ENCODE peak calls at places on chromosome 19, in six cellular contexts. One of them, this sample, is unnamed.

GRCh38 chr19:14383898-14384669 is 2.8 kb downstream of the ADGRE5 start:
- DNase-seq in AG09319: no peak
- DNase-seq in NCI-H2081: no peak
- DNase-seq in thyroid gland: no peak
- DNase-seq in testis: no peak
- DNase-seq in neural crest cell: no peak
- DNase-seq in this sample: no peak

GRCh38 chr19:33727331-33728028 is 69.2 kb upstream of the KCTD15 start:
- DNase-seq in AG09319: no peak
- DNase-seq in thyroid gland: no peak
- DNase-seq in neural crest cell: no peak
- DNase-seq in testis: no peak
- DNase-seq in NCI-H2081: no peak
- DNase-seq in this sample: no peak

GRCh38 chr19:42422576-42423461 is 4.4 kb downstream of the LIPE start:
- DNase-seq in thyroid gland: no peak
- DNase-seq in AG09319: no peak
- DNase-seq in neural crest cell: peak
- DNase-seq in testis: peak
- DNase-seq in NCI-H2081: peak
- DNase-seq in this sample: no peak

GRCh38 chr19:45364696-45365095 is 5.7 kb downstream of the ERCC2 start:
- DNase-seq in neural crest cell: no peak
- DNase-seq in NCI-H2081: no peak
- DNase-seq in AG09319: no peak
- DNase-seq in thyroid gland: no peak
- DNase-seq in testis: no peak
- DNase-seq in this sample: no peak

GRCh38 chr19:49984491-49984890 is 23.5 kb upstream of the SIGLEC11 start:
- DNase-seq in AG09319: no peak
- DNase-seq in testis: no peak
- DNase-seq in neural crest cell: no peak
- DNase-seq in NCI-H2081: no peak
- DNase-seq in thyroid gland: no peak
- DNase-seq in this sample: no peak

GRCh38 chr19:6241680-6242079 is 38.1 kb downstream of the MLLT1 start:
- DNase-seq in thyroid gland: no peak
- DNase-seq in testis: peak
- DNase-seq in neural crest cell: peak
- DNase-seq in AG09319: no peak
- DNase-seq in NCI-H2081: no peak
- DNase-seq in this sample: no peak

GRCh38 chr19:5804516-5805464 is at the start of gene NRTN:
- DNase-seq in thyroid gland: no peak
- DNase-seq in neural crest cell: no peak
- DNase-seq in NCI-H2081: peak
- DNase-seq in AG09319: no peak
- DNase-seq in testis: no peak
- DNase-seq in this sample: no peak

GRCh38 chr19:45276284-45276687 is 25.2 kb downstream of the MARK4 start:
- DNase-seq in testis: peak
- DNase-seq in neural crest cell: no peak
- DNase-seq in AG09319: no peak
- DNase-seq in thyroid gland: no peak
- DNase-seq in NCI-H2081: peak
- DNase-seq in this sample: no peak

GRCh38 chr19:45470147-45471081 is 2.6 kb downstream of the FOSB start:
- DNase-seq in thyroid gland: peak
- DNase-seq in AG09319: peak
- DNase-seq in testis: no peak
- DNase-seq in NCI-H2081: no peak
- DNase-seq in neural crest cell: no peak
- DNase-seq in this sample: no peak

GRCh38 chr19:49515767-49516166 is 3.3 kb downstream of the FCGRT start:
- DNase-seq in neural crest cell: no peak
- DNase-seq in testis: no peak
- DNase-seq in NCI-H2081: no peak
- DNase-seq in AG09319: no peak
- DNase-seq in thyroid gland: no peak
- DNase-seq in this sample: no peak

GRCh38 chr19:41705393-41706174 is 2.8 kb upstream of the CEACAM5 start:
- DNase-seq in testis: peak
- DNase-seq in thyroid gland: peak
- DNase-seq in neural crest cell: no peak
- DNase-seq in AG09319: no peak
- DNase-seq in NCI-H2081: no peak
- DNase-seq in this sample: no peak

GRCh38 chr19:36417752-36418286 is 625 bp downstream of the ZFP82 start:
- DNase-seq in neural crest cell: peak
- DNase-seq in thyroid gland: peak
- DNase-seq in AG09319: no peak
- DNase-seq in NCI-H2081: no peak
- DNase-seq in testis: peak
- DNase-seq in this sample: no peak

GRCh38 chr19:44050740-44051653 is 839 bp upstream of the ZNF223 start:
- DNase-seq in thyroid gland: peak
- DNase-seq in testis: peak
- DNase-seq in neural crest cell: no peak
- DNase-seq in AG09319: no peak
- DNase-seq in NCI-H2081: peak
- DNase-seq in this sample: no peak

GRCh38 chr19:5460748-5461147 is 5.5 kb downstream of the ZNRF4 start:
- DNase-seq in testis: peak
- DNase-seq in thyroid gland: no peak
- DNase-seq in neural crest cell: no peak
- DNase-seq in AG09319: no peak
- DNase-seq in NCI-H2081: no peak
- DNase-seq in this sample: no peak

GRCh38 chr19:56476671-56477428 is at the start of gene ZNF667:
- DNase-seq in NCI-H2081: peak
- DNase-seq in testis: peak
- DNase-seq in thyroid gland: peak
- DNase-seq in neural crest cell: no peak
- DNase-seq in AG09319: no peak
- DNase-seq in this sample: peak

GRCh38 chr19:35055715-35056179 is 14.2 kb downstream of the HPN start:
- DNase-seq in neural crest cell: no peak
- DNase-seq in thyroid gland: no peak
- DNase-seq in testis: no peak
- DNase-seq in AG09319: no peak
- DNase-seq in NCI-H2081: peak
- DNase-seq in this sample: no peak

GRCh38 chr19:49858591-49858985 is 7.6 kb downstream of the PTOV1 start:
- DNase-seq in neural crest cell: no peak
- DNase-seq in NCI-H2081: no peak
- DNase-seq in testis: peak
- DNase-seq in AG09319: no peak
- DNase-seq in thyroid gland: peak
- DNase-seq in this sample: no peak

GRCh38 chr19:17332677-17333581 is 1.7 kb downstream of the ANO8 start:
- DNase-seq in AG09319: no peak
- DNase-seq in NCI-H2081: peak
- DNase-seq in neural crest cell: no peak
- DNase-seq in thyroid gland: no peak
- DNase-seq in testis: peak
- DNase-seq in this sample: no peak

GRCh38 chr19:18100710-18101109 is 3.1 kb downstream of the MAST3 start:
- DNase-seq in AG09319: no peak
- DNase-seq in neural crest cell: peak
- DNase-seq in thyroid gland: no peak
- DNase-seq in testis: peak
- DNase-seq in NCI-H2081: no peak
- DNase-seq in this sample: no peak

GRCh38 chr19:47107201-47107952 is 6.2 kb downstream of the ZC3H4 start:
- DNase-seq in AG09319: no peak
- DNase-seq in NCI-H2081: no peak
- DNase-seq in neural crest cell: no peak
- DNase-seq in testis: no peak
- DNase-seq in thyroid gland: no peak
- DNase-seq in this sample: no peak

GRCh38 chr19:14536926-14537692 is 7.7 kb downstream of the TECR start:
- DNase-seq in neural crest cell: peak
- DNase-seq in NCI-H2081: no peak
- DNase-seq in thyroid gland: peak
- DNase-seq in AG09319: no peak
- DNase-seq in testis: peak
- DNase-seq in this sample: no peak

GRCh38 chr19:648904-649733 is 9.4 kb downstream of the FGF22 start:
- DNase-seq in NCI-H2081: no peak
- DNase-seq in testis: no peak
- DNase-seq in thyroid gland: no peak
- DNase-seq in AG09319: no peak
- DNase-seq in neural crest cell: no peak
- DNase-seq in this sample: no peak

GRCh38 chr19:4042731-4043082 is 24.0 kb downstream of the ZBTB7A start:
- DNase-seq in AG09319: no peak
- DNase-seq in NCI-H2081: no peak
- DNase-seq in testis: no peak
- DNase-seq in neural crest cell: no peak
- DNase-seq in thyroid gland: peak
- DNase-seq in this sample: no peak

GRCh38 chr19:5592531-5592930 is 24.8 kb upstream of the TINCR start:
- DNase-seq in thyroid gland: no peak
- DNase-seq in NCI-H2081: no peak
- DNase-seq in AG09319: no peak
- DNase-seq in neural crest cell: no peak
- DNase-seq in testis: no peak
- DNase-seq in this sample: no peak

GRCh38 chr19:14000691-14001365 is 5.3 kb downstream of the RFX1 start:
- DNase-seq in AG09319: no peak
- DNase-seq in NCI-H2081: no peak
- DNase-seq in testis: no peak
- DNase-seq in neural crest cell: no peak
- DNase-seq in thyroid gland: peak
- DNase-seq in this sample: no peak

GRCh38 chr19:45352914-45353796 is 12.6 kb downstream of the KLC3 start:
- DNase-seq in neural crest cell: no peak
- DNase-seq in AG09319: no peak
- DNase-seq in NCI-H2081: no peak
- DNase-seq in testis: no peak
- DNase-seq in thyroid gland: no peak
- DNase-seq in this sample: no peak

GRCh38 chr19:6551607-6552450 is 21.0 kb downstream of the TNFSF9 start:
- DNase-seq in neural crest cell: peak
- DNase-seq in thyroid gland: no peak
- DNase-seq in NCI-H2081: no peak
- DNase-seq in testis: peak
- DNase-seq in AG09319: no peak
- DNase-seq in this sample: no peak

GRCh38 chr19:51372649-51373504 is at the start of gene NKG7:
- DNase-seq in NCI-H2081: no peak
- DNase-seq in thyroid gland: no peak
- DNase-seq in AG09319: no peak
- DNase-seq in neural crest cell: no peak
- DNase-seq in testis: no peak
- DNase-seq in this sample: no peak

GRCh38 chr19:10283301-10283733 is 3.4 kb upstream of the ICAM4 start:
- DNase-seq in thyroid gland: peak
- DNase-seq in AG09319: no peak
- DNase-seq in testis: no peak
- DNase-seq in neural crest cell: no peak
- DNase-seq in NCI-H2081: no peak
- DNase-seq in this sample: no peak

GRCh38 chr19:44846455-44847143 is 502 bp downstream of the NECTIN2 start:
- DNase-seq in AG09319: no peak
- DNase-seq in testis: no peak
- DNase-seq in thyroid gland: peak
- DNase-seq in neural crest cell: peak
- DNase-seq in NCI-H2081: no peak
- DNase-seq in this sample: no peak

GRCh38 chr19:19740755-19741154 is 7.8 kb upstream of the ZNF14 start:
- DNase-seq in thyroid gland: no peak
- DNase-seq in NCI-H2081: no peak
- DNase-seq in testis: peak
- DNase-seq in neural crest cell: no peak
- DNase-seq in AG09319: no peak
- DNase-seq in this sample: no peak

GRCh38 chr19:41427647-41428480 is 690 bp upstream of the B3GNT8 start:
- DNase-seq in NCI-H2081: no peak
- DNase-seq in AG09319: no peak
- DNase-seq in neural crest cell: no peak
- DNase-seq in thyroid gland: peak
- DNase-seq in testis: no peak
- DNase-seq in this sample: no peak

GRCh38 chr19:1251233-1251502 is 2.8 kb downstream of the MIDN start:
- DNase-seq in AG09319: no peak
- DNase-seq in NCI-H2081: peak
- DNase-seq in thyroid gland: peak
- DNase-seq in testis: peak
- DNase-seq in neural crest cell: no peak
- DNase-seq in this sample: no peak

GRCh38 chr19:6297202-6297601 is 17.4 kb upstream of the MLLT1 start:
- DNase-seq in NCI-H2081: no peak
- DNase-seq in testis: no peak
- DNase-seq in neural crest cell: no peak
- DNase-seq in AG09319: no peak
- DNase-seq in thyroid gland: no peak
- DNase-seq in this sample: no peak

GRCh38 chr19:30371960-30372824 is at the start of gene ZNF536:
- DNase-seq in AG09319: no peak
- DNase-seq in NCI-H2081: no peak
- DNase-seq in testis: no peak
- DNase-seq in neural crest cell: no peak
- DNase-seq in thyroid gland: no peak
- DNase-seq in this sample: no peak

GRCh38 chr19:39194832-39195542 is 1.8 kb upstream of the NCCRP1 start:
- DNase-seq in AG09319: no peak
- DNase-seq in NCI-H2081: no peak
- DNase-seq in neural crest cell: no peak
- DNase-seq in testis: no peak
- DNase-seq in thyroid gland: no peak
- DNase-seq in this sample: no peak

This sample was measured in GM04503.